ENCODE peak calls at places on chromosome 22, in five cellular contexts. One of them, this sample, is unnamed.

GRCh38 chr22:50678651-50679521 is 6.3 kb downstream of the SHANK3 start:
- DNase-seq in mucosa of descending colon: no peak
- DNase-seq in anterior cingulate cortex: no peak
- DNase-seq in heart left ventricle: no peak
- DNase-seq in ACHN: no peak
- DNase-seq in this sample: peak; percentile 13

GRCh38 chr22:36303874-36304273 is 50.9 kb downstream of the APOL1 start:
- DNase-seq in ACHN: no peak
- DNase-seq in mucosa of descending colon: peak; percentile 58
- DNase-seq in anterior cingulate cortex: no peak
- DNase-seq in heart left ventricle: no peak
- DNase-seq in this sample: no peak

GRCh38 chr22:29727248-29727551 is 7.4 kb downstream of the CABP7 start:
- DNase-seq in mucosa of descending colon: peak; percentile 46
- DNase-seq in ACHN: no peak
- DNase-seq in heart left ventricle: no peak
- DNase-seq in anterior cingulate cortex: no peak
- DNase-seq in this sample: peak; percentile 51

GRCh38 chr22:23306438-23306921 is 126.2 kb downstream of the BCR start:
- DNase-seq in mucosa of descending colon: no peak
- DNase-seq in heart left ventricle: peak; percentile 25
- DNase-seq in ACHN: no peak
- DNase-seq in anterior cingulate cortex: no peak
- DNase-seq in this sample: peak; percentile 63

GRCh38 chr22:46464296-46464695 is 73.1 kb downstream of the CELSR1 start:
- DNase-seq in ACHN: no peak
- DNase-seq in mucosa of descending colon: no peak
- DNase-seq in anterior cingulate cortex: no peak
- DNase-seq in heart left ventricle: no peak
- DNase-seq in this sample: no peak

GRCh38 chr22:22854466-22854865 is 33.1 kb upstream of the IGLL5 start:
- DNase-seq in mucosa of descending colon: no peak
- DNase-seq in anterior cingulate cortex: no peak
- DNase-seq in heart left ventricle: no peak
- DNase-seq in ACHN: no peak
- DNase-seq in this sample: peak; percentile 34

GRCh38 chr22:29706493-29706892 is 13.3 kb upstream of the CABP7 start:
- DNase-seq in mucosa of descending colon: no peak
- DNase-seq in ACHN: no peak
- DNase-seq in anterior cingulate cortex: no peak
- DNase-seq in heart left ventricle: no peak
- DNase-seq in this sample: no peak

GRCh38 chr22:19292262-19293230 is 1.0 kb upstream of the CLTCL1 start:
- DNase-seq in anterior cingulate cortex: no peak
- DNase-seq in ACHN: no peak
- DNase-seq in heart left ventricle: no peak
- DNase-seq in mucosa of descending colon: peak; percentile 31
- DNase-seq in this sample: peak; percentile 46

GRCh38 chr22:29587938-29588699 is 7.2 kb upstream of the NIPSNAP1 start:
- DNase-seq in ACHN: peak; percentile 48
- DNase-seq in mucosa of descending colon: no peak
- DNase-seq in heart left ventricle: no peak
- DNase-seq in anterior cingulate cortex: no peak
- DNase-seq in this sample: no peak

GRCh38 chr22:20251491-20251890 is 16.6 kb downstream of the RTN4R start:
- DNase-seq in anterior cingulate cortex: no peak
- DNase-seq in heart left ventricle: no peak
- DNase-seq in mucosa of descending colon: no peak
- DNase-seq in ACHN: no peak
- DNase-seq in this sample: no peak

GRCh38 chr22:45717787-45718186 is 46.2 kb downstream of the ATXN10 start:
- DNase-seq in ACHN: peak; percentile 72
- DNase-seq in mucosa of descending colon: no peak
- DNase-seq in anterior cingulate cortex: no peak
- DNase-seq in heart left ventricle: no peak
- DNase-seq in this sample: no peak

GRCh38 chr22:23688121-23688520 is 2.7 kb upstream of the RGL4 start:
- DNase-seq in mucosa of descending colon: no peak
- DNase-seq in ACHN: no peak
- DNase-seq in anterior cingulate cortex: no peak
- DNase-seq in heart left ventricle: no peak
- DNase-seq in this sample: no peak

GRCh38 chr22:44712156-44712555 is 10.2 kb downstream of the PRR5 start:
- DNase-seq in mucosa of descending colon: no peak
- DNase-seq in anterior cingulate cortex: no peak
- DNase-seq in heart left ventricle: no peak
- DNase-seq in ACHN: no peak
- DNase-seq in this sample: no peak

GRCh38 chr22:24437820-24438328 is 10.5 kb downstream of the ADORA2A start:
- DNase-seq in heart left ventricle: no peak
- DNase-seq in mucosa of descending colon: no peak
- DNase-seq in anterior cingulate cortex: no peak
- DNase-seq in ACHN: no peak
- DNase-seq in this sample: no peak

GRCh38 chr22:41828516-41828915 is 4.4 kb upstream of the SREBF2 start:
- DNase-seq in mucosa of descending colon: peak; percentile 58
- DNase-seq in anterior cingulate cortex: no peak
- DNase-seq in heart left ventricle: no peak
- DNase-seq in ACHN: no peak
- DNase-seq in this sample: no peak

GRCh38 chr22:38694945-38695344 is 5.8 kb downstream of the JOSD1 start:
- DNase-seq in mucosa of descending colon: no peak
- DNase-seq in heart left ventricle: no peak
- DNase-seq in ACHN: no peak
- DNase-seq in anterior cingulate cortex: no peak
- DNase-seq in this sample: no peak

GRCh38 chr22:27900153-27900552 is 18.9 kb downstream of the PITPNB start:
- DNase-seq in heart left ventricle: no peak
- DNase-seq in mucosa of descending colon: no peak
- DNase-seq in anterior cingulate cortex: no peak
- DNase-seq in ACHN: no peak
- DNase-seq in this sample: no peak

GRCh38 chr22:21450320-21450831 is 16.8 kb upstream of the TMEM191C start:
- DNase-seq in anterior cingulate cortex: no peak
- DNase-seq in ACHN: no peak
- DNase-seq in mucosa of descending colon: no peak
- DNase-seq in heart left ventricle: peak; percentile 6
- DNase-seq in this sample: peak; percentile 11

GRCh38 chr22:28450109-28450508 is 229.5 kb downstream of the TTC28 start:
- DNase-seq in ACHN: no peak
- DNase-seq in anterior cingulate cortex: no peak
- DNase-seq in heart left ventricle: no peak
- DNase-seq in mucosa of descending colon: no peak
- DNase-seq in this sample: no peak

GRCh38 chr22:43015677-43016042 is 711 bp upstream of the PACSIN2 start:
- DNase-seq in ACHN: no peak
- DNase-seq in heart left ventricle: no peak
- DNase-seq in mucosa of descending colon: no peak
- DNase-seq in anterior cingulate cortex: no peak
- DNase-seq in this sample: no peak

GRCh38 chr22:41576877-41577276 is 12.8 kb downstream of the PMM1 start:
- DNase-seq in anterior cingulate cortex: no peak
- DNase-seq in heart left ventricle: peak; percentile 62
- DNase-seq in ACHN: peak; percentile 65
- DNase-seq in mucosa of descending colon: peak; percentile 52
- DNase-seq in this sample: peak; percentile 81